ENCODE peak calls at places on chromosomes 1 and 21, in four cellular contexts. A is testis; U is foreskin fibroblast; G is activated T-cell treated with anti-CD3 and anti-CD28 coated beads, Interleukin-2, amount 50 U/mL, for 48 hours. O is an unnamed sample.
A peak's percentile ranks its signal among the peaks of the same experiment; 100 is the strongest.

GRCh38 chr1:40302475-40302874 is 14.6 kb downstream of the COL9A2 start:
- DNase-seq in A (no peak), U (no peak), G (no peak), O (no peak)

GRCh38 chr1:35426097-35426586 is 131.1 kb downstream of the KIAA0319L start:
- DNase-seq in A (no peak), U (no peak), G (no peak), O (no peak)

GRCh38 chr1:199685369-199685768 is 342.1 kb upstream of the NR5A2 start:
- DNase-seq in A (no peak), U (peak; percentile 79), G (no peak), O (no peak)

GRCh38 chr1:240555524-240555923 is 56.4 kb downstream of the GREM2 start:
- DNase-seq in A (no peak), U (peak; percentile 49), G (no peak), O (no peak)

GRCh38 chr1:58929667-58930325 is 145.9 kb upstream of the JUN start:
- DNase-seq in A (no peak), U (no peak), G (peak; percentile 67), O (peak; percentile 68)

GRCh38 chr1:17950728-17951127 is 156.9 kb upstream of the IGSF21 start:
- DNase-seq in A (no peak), U (no peak), G (no peak), O (no peak)

GRCh38 chr1:162878000-162878596 is 17.1 kb upstream of the CCDC190 start:
- DNase-seq in A (peak; percentile 77), U (peak; percentile 92), G (peak; percentile 47), O (no peak)

GRCh38 chr1:13813398-13814012 is 113.5 kb downstream of the PRDM2 start:
- DNase-seq in A (peak; percentile 83), U (peak; percentile 48), G (peak; percentile 71), O (peak; percentile 50)

GRCh38 chr1:23768733-23769132 is 9.5 kb upstream of the PITHD1 start:
- DNase-seq in A (no peak), U (no peak), G (no peak), O (no peak)

GRCh38 chr21:28587748-28588147 is 404.9 kb downstream of the LTN1 start:
- DNase-seq in A (no peak), U (peak; percentile 83), G (no peak), O (no peak)

GRCh38 chr1:13730751-13731482 is 30.9 kb downstream of the PRDM2 start:
- DNase-seq in A (peak; percentile 50), U (no peak), G (peak; percentile 75), O (peak; percentile 68)

O was measured in activated T-helper 9 cell treated with anti-CD3 and anti-CD28 coated beads, Interleukin-2, amount 50 U/mL, for 16 hours.